ENCODE peak calls at places on chromosomes 5 and 9, in nine cellular contexts. One of them, this sample, is unnamed.

GRCh38 chr5:27548415-27548814 is 510.0 kb upstream of the CDH9 start:
- DNase-seq in tibial nerve: no peak
- DNase-seq in pancreas: no peak
- DNase-seq in A549: no peak
- DNase-seq in colonic mucosa: no peak
- DNase-seq in effector memory CD4-positive, alpha-beta T cell: no peak
- DNase-seq in CD8-positive, alpha-beta T cell: no peak
- DNase-seq in right cardiac atrium: no peak
- DNase-seq in sigmoid colon: no peak
- DNase-seq in this sample: no peak

GRCh38 chr5:1777281-1778137 is 22.1 kb downstream of the MRPL36 start:
- DNase-seq in colonic mucosa: no peak
- DNase-seq in CD8-positive, alpha-beta T cell: no peak
- DNase-seq in effector memory CD4-positive, alpha-beta T cell: no peak
- DNase-seq in A549: no peak
- DNase-seq in right cardiac atrium: peak
- DNase-seq in pancreas: no peak
- DNase-seq in tibial nerve: no peak
- DNase-seq in sigmoid colon: peak
- DNase-seq in this sample: no peak

GRCh38 chr5:171428168-171428658 is 8.8 kb downstream of the FGF18 start:
- DNase-seq in A549: no peak
- DNase-seq in pancreas: no peak
- DNase-seq in sigmoid colon: peak
- DNase-seq in right cardiac atrium: no peak
- DNase-seq in colonic mucosa: no peak
- DNase-seq in tibial nerve: no peak
- DNase-seq in effector memory CD4-positive, alpha-beta T cell: no peak
- DNase-seq in CD8-positive, alpha-beta T cell: no peak
- DNase-seq in this sample: no peak

GRCh38 chr5:1118231-1118698 is 6.4 kb upstream of the SLC12A7 start:
- DNase-seq in sigmoid colon: no peak
- DNase-seq in CD8-positive, alpha-beta T cell: no peak
- DNase-seq in effector memory CD4-positive, alpha-beta T cell: no peak
- DNase-seq in right cardiac atrium: peak
- DNase-seq in tibial nerve: no peak
- DNase-seq in colonic mucosa: no peak
- DNase-seq in A549: no peak
- DNase-seq in pancreas: peak
- DNase-seq in this sample: no peak

GRCh38 chr9:21696411-21696865 is 106.0 kb upstream of the MTAP start:
- DNase-seq in sigmoid colon: no peak
- DNase-seq in colonic mucosa: no peak
- DNase-seq in effector memory CD4-positive, alpha-beta T cell: no peak
- DNase-seq in tibial nerve: no peak
- DNase-seq in A549: peak
- DNase-seq in right cardiac atrium: peak
- DNase-seq in CD8-positive, alpha-beta T cell: no peak
- DNase-seq in pancreas: peak
- DNase-seq in this sample: no peak

GRCh38 chr5:171418316-171418981 is 998 bp upstream of the FGF18 start:
- DNase-seq in tibial nerve: peak
- DNase-seq in pancreas: peak
- DNase-seq in right cardiac atrium: peak
- DNase-seq in colonic mucosa: peak
- DNase-seq in effector memory CD4-positive, alpha-beta T cell: no peak
- DNase-seq in A549: peak
- DNase-seq in CD8-positive, alpha-beta T cell: peak
- DNase-seq in sigmoid colon: peak
- DNase-seq in this sample: no peak

GRCh38 chr9:89710689-89711088 is 105.9 kb downstream of the GADD45G start:
- DNase-seq in colonic mucosa: no peak
- DNase-seq in right cardiac atrium: no peak
- DNase-seq in CD8-positive, alpha-beta T cell: no peak
- DNase-seq in effector memory CD4-positive, alpha-beta T cell: no peak
- DNase-seq in A549: no peak
- DNase-seq in pancreas: no peak
- DNase-seq in sigmoid colon: no peak
- DNase-seq in tibial nerve: peak
- DNase-seq in this sample: no peak

GRCh38 chr9:699396-699795 is 142.1 kb upstream of the DMRT1 start:
- DNase-seq in A549: no peak
- DNase-seq in pancreas: no peak
- DNase-seq in tibial nerve: no peak
- DNase-seq in CD8-positive, alpha-beta T cell: no peak
- DNase-seq in effector memory CD4-positive, alpha-beta T cell: no peak
- DNase-seq in right cardiac atrium: no peak
- DNase-seq in sigmoid colon: no peak
- DNase-seq in colonic mucosa: no peak
- DNase-seq in this sample: no peak

GRCh38 chr5:177396807-177397206 is 3.7 kb downstream of the PFN3 start:
- DNase-seq in CD8-positive, alpha-beta T cell: no peak
- DNase-seq in A549: no peak
- DNase-seq in sigmoid colon: no peak
- DNase-seq in right cardiac atrium: no peak
- DNase-seq in colonic mucosa: no peak
- DNase-seq in pancreas: no peak
- DNase-seq in effector memory CD4-positive, alpha-beta T cell: no peak
- DNase-seq in tibial nerve: no peak
- DNase-seq in this sample: no peak

GRCh38 chr9:101462558-101462957 is 27.0 kb upstream of the ALDOB start:
- DNase-seq in effector memory CD4-positive, alpha-beta T cell: no peak
- DNase-seq in sigmoid colon: no peak
- DNase-seq in A549: no peak
- DNase-seq in right cardiac atrium: no peak
- DNase-seq in tibial nerve: no peak
- DNase-seq in pancreas: no peak
- DNase-seq in CD8-positive, alpha-beta T cell: no peak
- DNase-seq in colonic mucosa: no peak
- DNase-seq in this sample: no peak
- H3K27ac ChIP-seq in effector memory CD4-positive, alpha-beta T cell: no peak
- H3K27ac ChIP-seq in sigmoid colon: no peak
- H3K27ac ChIP-seq in A549: no peak
- H3K27ac ChIP-seq in right cardiac atrium: no peak
- H3K27ac ChIP-seq in tibial nerve: no peak
- H3K27ac ChIP-seq in pancreas: no peak
- H3K27ac ChIP-seq in CD8-positive, alpha-beta T cell: no peak
- H3K27ac ChIP-seq in colonic mucosa: no peak
- H3K27ac ChIP-seq in this sample: no peak

DNA sequence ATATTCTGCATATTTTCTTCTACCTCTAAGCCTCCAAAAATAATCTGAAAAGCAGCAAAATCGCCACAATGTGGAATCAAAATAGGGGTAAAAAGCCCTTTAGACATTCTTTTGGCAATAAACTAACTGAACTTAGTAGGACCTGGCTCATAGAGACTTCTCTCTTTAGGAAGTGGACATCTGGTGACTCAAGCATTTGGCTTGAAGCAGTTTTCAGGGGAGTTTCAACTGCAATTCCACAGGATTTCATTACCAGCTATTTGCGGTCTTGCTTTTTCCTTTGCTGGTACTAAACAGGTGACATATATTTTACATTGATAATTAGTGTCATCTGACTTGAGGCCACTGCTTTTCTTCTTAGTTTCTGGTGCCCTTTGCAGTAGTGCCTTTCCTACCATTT is 173.2 kb upstream of the FBN2 start:
- DNase-seq in A549: no peak
- DNase-seq in tibial nerve: no peak
- DNase-seq in sigmoid colon: no peak
- DNase-seq in pancreas: no peak
- DNase-seq in colonic mucosa: no peak
- DNase-seq in effector memory CD4-positive, alpha-beta T cell: no peak
- DNase-seq in CD8-positive, alpha-beta T cell: no peak
- DNase-seq in right cardiac atrium: no peak
- DNase-seq in this sample: no peak
- H3K4me3 ChIP-seq in A549: no peak
- H3K4me3 ChIP-seq in tibial nerve: no peak
- H3K4me3 ChIP-seq in sigmoid colon: no peak
- H3K4me3 ChIP-seq in pancreas: no peak
- H3K4me3 ChIP-seq in colonic mucosa: no peak
- H3K4me3 ChIP-seq in effector memory CD4-positive, alpha-beta T cell: no peak
- H3K4me3 ChIP-seq in CD8-positive, alpha-beta T cell: no peak
- H3K4me3 ChIP-seq in right cardiac atrium: no peak
- H3K4me3 ChIP-seq in this sample: no peak

DNA sequence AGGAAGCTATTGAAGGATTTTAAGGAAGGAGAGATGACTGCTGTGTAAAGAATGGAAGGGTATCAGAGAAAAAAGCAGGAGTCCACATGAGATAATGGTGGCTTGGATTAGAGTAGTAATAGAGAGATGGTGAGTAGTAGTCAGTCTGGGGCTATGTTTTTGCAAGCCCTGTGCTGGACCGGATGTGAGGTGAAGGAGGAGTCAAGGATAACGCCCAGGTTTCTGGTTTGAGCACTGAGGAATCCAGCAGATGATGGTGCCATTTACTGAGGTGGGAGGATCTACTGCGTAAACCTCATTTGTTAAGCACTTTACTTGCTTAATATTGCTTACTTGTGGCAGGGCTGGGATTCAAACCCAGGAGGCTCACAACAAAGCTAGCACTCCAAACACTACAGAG is 1.1 kb downstream of the TIGD6 start:
- DNase-seq in colonic mucosa: no peak
- DNase-seq in A549: no peak
- DNase-seq in right cardiac atrium: no peak
- DNase-seq in tibial nerve: no peak
- DNase-seq in effector memory CD4-positive, alpha-beta T cell: no peak
- DNase-seq in CD8-positive, alpha-beta T cell: no peak
- DNase-seq in pancreas: no peak
- DNase-seq in sigmoid colon: no peak
- DNase-seq in this sample: no peak
- H3K27ac ChIP-seq in colonic mucosa: no peak
- H3K27ac ChIP-seq in A549: peak
- H3K27ac ChIP-seq in right cardiac atrium: no peak
- H3K27ac ChIP-seq in tibial nerve: no peak
- H3K27ac ChIP-seq in effector memory CD4-positive, alpha-beta T cell: no peak
- H3K27ac ChIP-seq in CD8-positive, alpha-beta T cell: no peak
- H3K27ac ChIP-seq in pancreas: no peak
- H3K27ac ChIP-seq in sigmoid colon: peak
- H3K27ac ChIP-seq in this sample: no peak

GRCh38 chr9:120646943-120647342 is 67.0 kb upstream of the CDK5RAP2 start:
- DNase-seq in pancreas: no peak
- DNase-seq in sigmoid colon: no peak
- DNase-seq in right cardiac atrium: no peak
- DNase-seq in effector memory CD4-positive, alpha-beta T cell: no peak
- DNase-seq in CD8-positive, alpha-beta T cell: no peak
- DNase-seq in tibial nerve: no peak
- DNase-seq in colonic mucosa: no peak
- DNase-seq in A549: no peak
- DNase-seq in this sample: no peak
- H3K4me3 ChIP-seq in pancreas: no peak
- H3K4me3 ChIP-seq in sigmoid colon: no peak
- H3K4me3 ChIP-seq in right cardiac atrium: no peak
- H3K4me3 ChIP-seq in effector memory CD4-positive, alpha-beta T cell: no peak
- H3K4me3 ChIP-seq in CD8-positive, alpha-beta T cell: no peak
- H3K4me3 ChIP-seq in tibial nerve: no peak
- H3K4me3 ChIP-seq in colonic mucosa: no peak
- H3K4me3 ChIP-seq in A549: no peak
- H3K4me3 ChIP-seq in this sample: no peak

DNA sequence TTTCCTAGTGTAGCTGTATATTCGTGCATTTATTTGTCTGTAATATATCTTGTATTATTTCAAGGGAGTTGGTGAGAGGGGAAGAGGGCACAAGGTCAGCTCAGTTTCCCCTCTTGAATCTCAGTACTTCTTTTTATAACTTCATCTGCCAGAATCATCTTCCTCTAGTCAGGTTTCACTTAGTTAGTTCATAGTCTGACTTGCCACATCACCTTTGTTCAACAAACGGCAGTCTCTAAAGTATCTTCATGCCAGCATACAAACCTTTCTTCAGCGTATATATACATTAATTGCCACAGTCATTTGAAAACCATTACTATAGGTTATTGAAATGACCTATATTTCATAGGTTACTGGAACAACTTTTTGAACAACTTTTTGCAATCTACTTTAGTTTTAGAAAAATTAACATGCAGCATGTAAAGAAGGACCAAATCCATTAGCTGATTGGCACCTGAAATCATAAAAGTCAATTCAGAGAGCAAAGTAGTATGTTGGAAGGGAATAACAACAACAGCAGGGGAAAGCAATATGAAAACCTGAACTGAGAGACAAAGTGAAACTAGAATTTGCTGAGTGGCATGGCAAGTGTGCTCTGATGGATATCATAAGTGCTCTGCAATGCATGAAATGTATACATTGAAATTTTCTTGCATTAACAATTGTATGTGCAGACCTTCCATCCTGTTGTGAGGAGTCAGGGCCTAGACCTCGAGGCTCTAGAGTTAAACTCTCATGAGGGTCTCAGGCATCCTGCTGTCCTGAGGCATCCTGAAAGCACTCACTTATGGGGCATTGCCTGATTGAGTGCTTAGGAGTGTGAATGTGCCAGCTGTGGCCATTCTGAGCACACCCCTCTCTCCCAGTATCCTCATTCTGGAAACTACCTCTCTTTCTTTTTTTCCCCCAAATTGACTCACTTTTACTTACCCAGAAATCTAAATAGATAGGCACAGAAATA is 1.3 kb downstream of the ECM2 start:
- DNase-seq in colonic mucosa: no peak
- DNase-seq in tibial nerve: no peak
- DNase-seq in CD8-positive, alpha-beta T cell: no peak
- DNase-seq in sigmoid colon: no peak
- DNase-seq in A549: no peak
- DNase-seq in effector memory CD4-positive, alpha-beta T cell: no peak
- DNase-seq in right cardiac atrium: no peak
- DNase-seq in pancreas: no peak
- DNase-seq in this sample: no peak
- H3K27ac ChIP-seq in colonic mucosa: no peak
- H3K27ac ChIP-seq in tibial nerve: no peak
- H3K27ac ChIP-seq in CD8-positive, alpha-beta T cell: no peak
- H3K27ac ChIP-seq in sigmoid colon: peak
- H3K27ac ChIP-seq in A549: no peak
- H3K27ac ChIP-seq in effector memory CD4-positive, alpha-beta T cell: no peak
- H3K27ac ChIP-seq in right cardiac atrium: no peak
- H3K27ac ChIP-seq in pancreas: no peak
- H3K27ac ChIP-seq in this sample: peak

GRCh38 chr5:16179936-16180788 is 571 bp upstream of the MARCHF11 start:
- DNase-seq in pancreas: peak
- DNase-seq in colonic mucosa: no peak
- DNase-seq in right cardiac atrium: no peak
- DNase-seq in effector memory CD4-positive, alpha-beta T cell: no peak
- DNase-seq in tibial nerve: no peak
- DNase-seq in sigmoid colon: no peak
- DNase-seq in CD8-positive, alpha-beta T cell: no peak
- DNase-seq in A549: no peak
- DNase-seq in this sample: no peak
- H3K4me3 ChIP-seq in pancreas: peak
- H3K4me3 ChIP-seq in colonic mucosa: no peak
- H3K4me3 ChIP-seq in right cardiac atrium: peak
- H3K4me3 ChIP-seq in effector memory CD4-positive, alpha-beta T cell: no peak
- H3K4me3 ChIP-seq in tibial nerve: no peak
- H3K4me3 ChIP-seq in sigmoid colon: no peak
- H3K4me3 ChIP-seq in CD8-positive, alpha-beta T cell: no peak
- H3K4me3 ChIP-seq in A549: no peak
- H3K4me3 ChIP-seq in this sample: no peak

GRCh38 chr9:29078063-29078660 is 1504.9 kb upstream of the C9orf72 start:
- DNase-seq in tibial nerve: no peak
- DNase-seq in CD8-positive, alpha-beta T cell: no peak
- DNase-seq in pancreas: no peak
- DNase-seq in right cardiac atrium: no peak
- DNase-seq in colonic mucosa: no peak
- DNase-seq in A549: peak
- DNase-seq in effector memory CD4-positive, alpha-beta T cell: no peak
- DNase-seq in sigmoid colon: no peak
- DNase-seq in this sample: peak
- H3K27ac ChIP-seq in tibial nerve: no peak
- H3K27ac ChIP-seq in CD8-positive, alpha-beta T cell: no peak
- H3K27ac ChIP-seq in pancreas: no peak
- H3K27ac ChIP-seq in right cardiac atrium: no peak
- H3K27ac ChIP-seq in colonic mucosa: no peak
- H3K27ac ChIP-seq in A549: no peak
- H3K27ac ChIP-seq in effector memory CD4-positive, alpha-beta T cell: no peak
- H3K27ac ChIP-seq in sigmoid colon: no peak
- H3K27ac ChIP-seq in this sample: no peak